ENCODE peak calls at places on chromosomes 1 and 21, in nine cellular contexts. Z is left ventricle myocardium inferior; A is lower lobe of right lung; P is IMR-90; F is mammary epithelial cell; V is suprapubic skin; I is left lung; N is GM23338; Q is CD8-positive, alpha-beta T cell. Y is an unnamed sample.

GRCh38 chr1:110237406-110238152 is 27.5 kb downstream of the KCNC4 start:
- DNase-seq in I (no peak), P (no peak), A (no peak), V (no peak), Z (no peak), Q (no peak), N (no peak), F (no peak), Y (no peak)

GRCh38 chr1:114345930-114346479 is 165.0 kb downstream of the TRIM33 start:
- DNase-seq in Z (peak; percentile 28), A (no peak), N (peak; percentile 67), Q (no peak), P (no peak), F (no peak), I (no peak), V (no peak), Y (peak; percentile 31)

GRCh38 chr1:29380532-29380931 is 144.2 kb downstream of the PTPRU start:
- DNase-seq in A (no peak), V (no peak), Q (no peak), I (no peak), F (peak; percentile 89), Z (no peak), P (peak; percentile 24), N (no peak), Y (no peak)

GRCh38 chr1:53592521-53592982 is 133.4 kb downstream of the DMRTB1 start:
- DNase-seq in N (peak; percentile 58), Q (no peak), V (no peak), I (no peak), A (peak; percentile 87), F (peak; percentile 9), Z (no peak), P (peak; percentile 79), Y (no peak)

GRCh38 chr21:39048574-39048973 is 134.7 kb downstream of the PSMG1 start:
- DNase-seq in I (no peak), A (no peak), N (no peak), P (peak; percentile 19), F (peak; percentile 77), Q (no peak), Z (no peak), V (no peak), Y (no peak)

GRCh38 chr1:1116701-1117468 is 996 bp upstream of the C1orf159 start:
- DNase-seq in I (no peak), F (peak; percentile 14), A (peak; percentile 57), P (no peak), V (no peak), Q (no peak), Z (peak; percentile 21), N (peak; percentile 50), Y (no peak)

GRCh38 chr1:226882631-226883409 is 12.4 kb downstream of the PSEN2 start:
- DNase-seq in A (no peak), Q (peak; percentile 3), F (no peak), I (no peak), N (no peak), Z (no peak), V (no peak), P (peak; percentile 69), Y (no peak)

GRCh38 chr1:203546274-203546673 is 52.3 kb downstream of the OPTC start:
- DNase-seq in P (no peak), A (no peak), N (no peak), V (no peak), Q (no peak), F (no peak), Z (no peak), I (no peak), Y (no peak)

GRCh38 chr1:38860464-38860816 is 868 bp upstream of the RRAGC start:
- DNase-seq in V (no peak), N (no peak), A (no peak), P (peak; percentile 4), Z (no peak), F (no peak), Q (no peak), I (no peak), Y (no peak)

GRCh38 chr1:109161836-109162606 is 48.1 kb downstream of the ELAPOR1 start:
- DNase-seq in P (peak; percentile 89), A (peak; percentile 73), Q (no peak), Z (peak; percentile 34), I (peak; percentile 85), F (peak; percentile 84), N (peak; percentile 39), V (no peak), Y (no peak)

GRCh38 chr1:180911640-180912161 is 996 bp upstream of the KIAA1614 start:
- DNase-seq in Z (no peak), F (no peak), P (peak; percentile 19), A (no peak), Q (no peak), I (no peak), V (peak; percentile 70), N (peak; percentile 60), Y (no peak)

GRCh38 chr1:58576727-58577675 is at the start of gene TACSTD2:
- DNase-seq in V (peak; percentile 88), P (no peak), A (peak; percentile 92), Q (no peak), I (peak; percentile 94), N (peak; percentile 92), Z (peak; percentile 18), F (peak; percentile 99), Y (peak; percentile 93)

GRCh38 chr21:43864313-43864805 is 664 bp upstream of the AGPAT3 start:
- DNase-seq in I (peak; percentile 89), F (peak; percentile 50), V (no peak), Z (peak; percentile 53), N (peak; percentile 84), A (peak; percentile 79), P (peak; percentile 16), Q (no peak), Y (peak; percentile 82)

GRCh38 chr1:235939488-235939775 is 72.7 kb upstream of the LYST start:
- DNase-seq in F (no peak), A (no peak), Z (no peak), Q (no peak), N (no peak), P (peak; percentile 82), I (no peak), V (no peak), Y (no peak)

GRCh38 chr21:30206551-30207251 is 9.2 kb downstream of the CLDN8 start:
- DNase-seq in P (no peak), Q (no peak), Z (no peak), I (no peak), A (no peak), F (peak; percentile 67), V (no peak), N (no peak), Y (no peak)

GRCh38 chr1:179042700-179043099 is 17.0 kb downstream of the FAM20B start:
- DNase-seq in A (no peak), V (no peak), I (no peak), Z (no peak), Q (no peak), N (no peak), F (no peak), P (no peak), Y (no peak)

GRCh38 chr1:85583355-85584263 is 3.0 kb downstream of the CCN1 start:
- DNase-seq in P (peak; percentile 67), I (no peak), Z (no peak), A (no peak), F (no peak), V (no peak), Q (no peak), N (no peak), Y (no peak)

GRCh38 chr1:85582687-85583354 is 2.3 kb downstream of the CCN1 start:
- DNase-seq in V (no peak), N (peak; percentile 36), Q (no peak), I (no peak), Z (no peak), A (no peak), P (peak; percentile 66), F (peak; percentile 20), Y (no peak)

GRCh38 chr1:85585845-85586244 is 5.3 kb downstream of the CCN1 start:
- DNase-seq in A (no peak), F (peak; percentile 64), V (no peak), Z (no peak), Q (no peak), I (no peak), N (no peak), P (peak; percentile 86), Y (no peak)

GRCh38 chr1:85584923-85585322 is 4.4 kb downstream of the CCN1 start:
- DNase-seq in A (no peak), V (no peak), P (peak; percentile 84), Q (no peak), I (no peak), F (no peak), N (peak; percentile 41), Z (no peak), Y (no peak)

GRCh38 chr1:85584264-85584781 is 3.8 kb downstream of the CCN1 start:
- DNase-seq in I (no peak), A (no peak), N (peak; percentile 94), Q (no peak), V (no peak), F (peak; percentile 50), Z (no peak), P (peak; percentile 95), Y (no peak)
- H3K27ac ChIP-seq in I (peak overlapping the region; percentile 91), A (peak overlapping the region; percentile 0), N (peak overlapping the region; percentile 76), Q (no peak overlapping the region), V (no peak overlapping the region), F (no peak overlapping the region), Z (peak overlapping the region; percentile 38), P (no peak overlapping the region), Y (no peak overlapping the region)

DNA sequence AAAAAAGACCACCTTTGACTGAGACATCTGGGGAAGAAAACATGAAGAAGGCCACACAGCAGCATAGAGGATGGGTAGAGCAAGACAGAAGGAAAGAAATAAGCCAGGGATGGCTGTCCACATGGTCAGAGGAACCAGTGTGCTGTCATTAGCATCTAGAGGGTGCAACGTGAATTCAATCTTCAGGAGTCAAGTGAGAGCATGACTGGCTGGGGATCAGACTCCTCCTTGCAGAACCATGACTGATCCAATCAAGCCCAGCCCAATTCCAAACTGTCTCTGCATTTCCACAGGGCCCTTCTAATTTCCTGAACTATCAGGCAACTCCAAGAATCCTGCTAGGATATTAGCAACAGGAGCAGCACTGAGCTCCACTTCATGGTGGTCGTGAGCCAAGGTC is 166.9 kb upstream of the CAMK1G start:
- DNase-seq in P (no peak), Q (no peak), Z (no peak), F (peak; percentile 43), V (no peak), I (no peak), A (no peak), N (no peak), Y (no peak)
- H3K4me1 ChIP-seq in P (peaks cover 3% of the 10 kb centered on the region), Q (no peaks in the 10 kb centered on the region), Z (peaks cover 8% of the 10 kb centered on the region), F (peaks cover 88% of the 10 kb centered on the region), V (peaks cover 91% of the 10 kb centered on the region), I (no peaks in the 10 kb centered on the region), A (no peaks in the 10 kb centered on the region), N (peaks cover 10% of the 10 kb centered on the region), Y (peaks cover 7% of the 10 kb centered on the region)

GRCh38 chr1:209008586-209008985 is 574.9 kb upstream of the CAMK1G start:
- DNase-seq in Q (no peak), N (no peak), F (peak; percentile 60), P (no peak), Z (no peak), V (no peak), A (no peak), I (no peak), Y (no peak)
- H3K27ac ChIP-seq in Q (no peak overlapping the region), N (no peak overlapping the region), F (no peak overlapping the region), P (no peak overlapping the region), Z (no peak overlapping the region), V (no peak overlapping the region), A (no peak overlapping the region), I (no peak overlapping the region), Y (no peak overlapping the region)

DNA sequence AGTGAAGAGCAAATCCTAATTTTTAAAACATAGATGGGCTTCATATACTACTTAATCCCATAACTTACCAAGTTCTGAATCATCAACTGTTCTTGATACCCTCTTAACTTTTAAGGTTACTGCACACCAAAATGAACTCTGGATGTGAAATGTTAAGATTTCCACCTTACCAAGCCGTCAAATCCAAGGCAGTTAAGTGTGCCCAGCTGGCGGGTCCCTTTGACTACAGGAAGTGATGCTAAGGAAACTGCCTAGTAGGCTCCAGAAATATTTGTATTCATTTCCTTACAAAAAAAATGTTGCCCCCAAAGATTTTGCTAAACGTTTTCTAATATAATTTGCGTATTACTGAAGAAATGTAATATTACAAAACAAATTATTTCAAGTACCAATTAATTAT is 10.7 kb downstream of the NRIP1 start:
- DNase-seq in F (no peak), Z (no peak), P (no peak), V (no peak), A (no peak), Q (no peak), N (no peak), I (no peak), Y (no peak)
- H3K4me1 ChIP-seq in F (peaks cover 4% of the 10 kb centered on the region), Z (peaks cover 100% of the 10 kb centered on the region), P (peaks cover 11% of the 10 kb centered on the region), V (peaks cover 55% of the 10 kb centered on the region), A (peaks cover 80% of the 10 kb centered on the region), Q (peaks cover 68% of the 10 kb centered on the region), N (peaks cover 53% of the 10 kb centered on the region), I (peaks cover 19% of the 10 kb centered on the region), Y (peaks cover 84% of the 10 kb centered on the region)